ENCODE peak calls at places on chromosomes 12 and 14, in nine cellular contexts. D, P, H, A, X, Z, M, F and R are unnamed samples.

GRCh38 chr14:55136868-55137785 is 8.1 kb downstream of the LGALS3 start:
- DNase-seq in D (no peak), P (no peak), H (peak; percentile 96), A (peak; percentile 56), X (peak; percentile 85), Z (no peak), M (no peak), F (peak; percentile 80), R (peak; percentile 85)

GRCh38 chr12:130953783-130954543 is at the start of gene ADGRD1:
- DNase-seq in D (no peak), P (no peak), H (peak; percentile 75), A (no peak), X (no peak), Z (no peak), M (no peak), F (peak; percentile 78), R (no peak)

GRCh38 chr12:95116773-95117172 is 43.4 kb upstream of the NR2C1 start:
- DNase-seq in D (peak; percentile 82), P (no peak), H (no peak), A (no peak), X (no peak), Z (no peak), M (no peak), F (no peak), R (no peak)

GRCh38 chr14:55540847-55541773 is 38.9 kb upstream of the KTN1 start:
- DNase-seq in D (no peak), P (no peak), H (no peak), A (no peak), X (peak; percentile 35), Z (no peak), M (no peak), F (no peak), R (no peak)

GRCh38 chr12:52946334-52946733 is 2.6 kb upstream of the KRT18 start:
- DNase-seq in D (no peak), P (no peak), H (no peak), A (no peak), X (peak; percentile 25), Z (no peak), M (no peak), F (no peak), R (no peak)

GRCh38 chr12:49198431-49199155 is 9.7 kb upstream of the TUBA1A start:
- DNase-seq in D (no peak), P (no peak), H (peak; percentile 89), A (no peak), X (peak; percentile 88), Z (no peak), M (no peak), F (peak; percentile 5), R (no peak)

GRCh38 chr12:20528208-20528607 is 159.9 kb downstream of the PDE3A start:
- DNase-seq in D (no peak), P (no peak), H (no peak), A (no peak), X (no peak), Z (no peak), M (no peak), F (no peak), R (no peak)

GRCh38 chr12:20601668-20602280 is 93.4 kb upstream of the SLCO1C1 start:
- DNase-seq in D (peak; percentile 46), P (no peak), H (peak; percentile 74), A (no peak), X (peak; percentile 75), Z (no peak), M (no peak), F (no peak), R (no peak)

GRCh38 chr12:51848843-51849735 is 571 bp upstream of the FIGNL2 start:
- DNase-seq in D (no peak), P (no peak), H (no peak), A (no peak), X (peak; percentile 20), Z (no peak), M (no peak), F (no peak), R (no peak)

GRCh38 chr14:64880382-64881121 is 845 bp upstream of the SPTB start:
- DNase-seq in D (peak; percentile 26), P (peak; percentile 68), H (peak; percentile 2), A (no peak), X (peak; percentile 8), Z (peak; percentile 59), M (no peak), F (peak; percentile 26), R (peak; percentile 77)

GRCh38 chr14:106518054-106518943 is 991.9 kb downstream of the TMEM121 start:
- DNase-seq in D (no peak), P (peak; percentile 93), H (no peak), A (no peak), X (no peak), Z (peak; percentile 88), M (peak; percentile 12), F (peak; percentile 21), R (no peak)

GRCh38 chr12:102643871-102644551 is 163.6 kb upstream of the IGF1 start:
- DNase-seq in D (no peak), P (no peak), H (no peak), A (no peak), X (no peak), Z (no peak), M (no peak), F (no peak), R (no peak)

GRCh38 chr14:49160983-49161382 is 425.2 kb downstream of the RPS29 start:
- DNase-seq in D (no peak), P (no peak), H (no peak), A (no peak), X (no peak), Z (no peak), M (no peak), F (no peak), R (no peak)

GRCh38 chr12:58117201-58117600 is 175.8 kb downstream of the ATP23 start:
- DNase-seq in D (no peak), P (peak; percentile 21), H (no peak), A (no peak), X (no peak), Z (no peak), M (no peak), F (no peak), R (no peak)

DNA sequence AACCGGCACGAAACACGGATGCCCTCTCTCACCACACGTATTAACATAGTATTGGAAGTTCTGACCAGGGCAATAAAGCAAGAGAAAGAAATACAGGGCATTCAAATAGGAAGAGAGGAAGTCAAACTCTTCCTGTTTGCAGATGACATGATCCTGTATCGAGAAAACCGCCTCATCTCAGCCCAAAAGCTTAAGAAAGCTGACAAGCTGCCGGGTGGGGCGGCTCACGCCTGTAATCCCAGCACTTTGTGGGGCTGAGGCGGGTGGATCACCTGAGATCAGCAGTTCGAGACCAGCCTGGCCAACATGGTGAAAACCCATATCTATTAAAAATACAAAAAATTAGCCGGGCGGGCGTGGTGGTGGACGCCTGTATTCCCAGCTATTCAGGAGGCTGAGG is 17.7 kb downstream of the OR6S1 start:
- DNase-seq in D (no peak), P (no peak), H (no peak), A (no peak), X (no peak), Z (no peak), M (no peak), F (no peak), R (no peak)
- H3K4me3 ChIP-seq in D (peak overlapping the region; percentile 25), P (no peak overlapping the region), H (no peak overlapping the region), A (no peak overlapping the region), X (no peak overlapping the region), Z (no peak overlapping the region), M (peak overlapping the region; percentile 77), F (no peak overlapping the region), R (no peak overlapping the region)

DNA sequence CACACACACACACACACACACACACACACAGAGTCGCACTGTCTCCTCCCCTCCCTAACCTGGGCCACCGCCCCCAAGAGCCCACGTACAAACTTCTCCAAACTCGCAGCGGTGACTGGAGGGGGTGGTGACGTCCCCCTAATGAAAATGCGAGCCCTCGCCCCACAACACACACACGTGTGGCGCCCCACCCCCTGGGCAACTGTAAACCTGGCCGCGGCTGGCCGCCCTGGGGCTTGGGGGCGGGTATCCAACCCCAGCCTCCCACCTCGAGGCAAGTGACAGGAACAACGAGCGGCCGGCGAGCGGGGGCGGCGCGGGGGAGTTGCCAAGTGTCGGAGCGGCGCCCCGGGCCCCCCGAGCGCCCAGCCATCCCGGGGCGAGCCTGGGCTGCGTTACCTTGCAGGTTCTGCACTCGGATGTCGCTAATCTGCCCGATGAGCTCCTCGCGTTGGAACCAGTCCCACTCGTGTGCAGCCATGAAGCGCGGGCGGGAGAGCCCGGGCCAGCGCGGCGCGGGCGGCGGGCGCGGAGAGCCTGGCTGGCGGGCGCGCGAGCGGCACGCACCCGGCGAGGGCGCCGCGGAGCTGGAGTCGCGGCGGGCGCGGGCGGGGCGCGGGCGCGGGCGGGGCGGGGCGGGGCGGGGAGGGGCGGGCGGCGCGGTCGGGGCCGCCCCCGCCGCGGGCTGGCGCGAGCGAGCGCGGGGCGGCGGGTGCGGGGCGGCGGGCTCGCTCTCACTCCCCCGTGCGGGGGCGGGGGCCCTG is at the start of gene CLMN:
- DNase-seq in D (peak; percentile 16), P (peak; percentile 25), H (peak; percentile 38), A (peak; percentile 39), X (peak; percentile 25), Z (peak; percentile 26), M (no peak), F (peak; percentile 60), R (no peak)
- TF ChIP-seq CTCF in D (no peak), P (no peak), H (no peak), A (no peak), X (no peak), Z (no peak), M (no peak), F (no peak), R (no peak)

DNA sequence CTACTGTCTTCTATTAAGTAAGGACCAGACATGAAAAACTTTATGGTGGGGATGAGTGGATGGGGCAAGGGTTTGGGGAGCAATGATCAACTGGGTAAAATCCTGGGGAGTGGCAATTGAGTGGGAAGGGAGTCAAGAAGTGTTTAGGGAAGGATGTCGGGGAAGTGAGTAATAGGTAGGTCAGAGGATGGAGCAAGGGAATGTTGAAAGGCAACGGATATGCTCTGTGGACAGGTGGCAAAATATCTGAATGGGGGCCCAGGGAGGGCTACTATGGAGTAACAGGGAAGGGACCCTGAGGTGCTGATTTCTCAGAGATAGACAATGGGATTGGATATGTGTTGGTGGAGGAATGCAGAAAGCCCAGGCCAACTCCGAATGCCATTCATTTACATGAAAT is 21.4 kb upstream of the FOS start:
- DNase-seq in D (no peak), P (no peak), H (no peak), A (no peak), X (peak; percentile 72), Z (no peak), M (no peak), F (no peak), R (no peak)
- H3K27ac ChIP-seq in D (no peak overlapping the region), P (no peak overlapping the region), H (peak overlapping the region; percentile 97), A (peak overlapping the region; percentile 100), X (peak overlapping the region; percentile 75), Z (no peak overlapping the region), M (no peak overlapping the region), F (peak overlapping the region; percentile 95), R (peak overlapping the region; percentile 93)

DNA sequence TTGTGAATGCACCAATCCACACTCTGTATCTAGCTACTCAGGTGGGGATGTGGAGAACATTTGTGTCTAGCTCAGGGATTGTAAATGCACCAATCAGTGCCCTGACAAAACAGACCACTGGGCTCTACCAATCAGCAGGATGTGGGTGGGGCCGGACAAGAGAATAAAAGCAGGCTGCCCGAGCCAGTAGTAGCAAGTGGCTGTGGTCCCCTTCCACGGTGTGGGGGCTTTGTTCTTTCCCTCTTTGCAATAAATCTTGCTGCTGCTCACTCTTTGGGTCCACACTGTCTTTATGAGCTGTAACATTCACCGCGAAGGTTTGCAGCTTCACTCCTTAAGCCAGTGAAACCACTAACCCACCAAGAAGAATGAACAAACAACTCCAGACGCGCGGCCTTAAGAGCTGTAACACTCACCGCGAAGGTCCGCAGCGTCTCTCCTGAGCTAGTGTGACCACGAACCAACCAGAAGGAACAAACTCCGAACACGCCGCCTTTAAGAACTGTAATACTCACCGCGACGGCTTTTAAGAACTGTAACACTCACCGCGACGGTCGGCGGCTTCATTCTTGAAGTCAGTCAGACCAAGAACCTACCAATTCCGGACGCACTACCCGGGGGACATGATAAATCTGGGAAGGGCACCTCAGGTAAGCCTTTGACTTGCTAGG is 4.6 kb upstream of the LDHB start:
- DNase-seq in D (no peak), P (no peak), H (no peak), A (no peak), X (no peak), Z (no peak), M (no peak), F (no peak), R (no peak)
- H3K4me3 ChIP-seq in D (no peak overlapping the region), P (no peak overlapping the region), H (no peak overlapping the region), A (no peak overlapping the region), X (no peak overlapping the region), Z (no peak overlapping the region), M (no peak overlapping the region), F (no peak overlapping the region), R (no peak overlapping the region)